ENCODE peak calls at places on chromosomes 16 and 17, in nine cellular contexts. One of them, this sample, is unnamed.

GRCh38 chr17:46007461-46007965 is 8.5 kb downstream of the STH start:
- DNase-seq in spleen: no peak
- DNase-seq in esophagus squamous epithelium: no peak
- DNase-seq in endothelial cell of umbilical vein: no peak
- DNase-seq in adrenal gland: no peak
- DNase-seq in H1: no peak
- DNase-seq in thyroid gland: no peak
- DNase-seq in tibial nerve: no peak
- DNase-seq in HepG2: no peak
- DNase-seq in this sample: no peak

GRCh38 chr16:19746561-19746960 is 28.5 kb downstream of the IQCK start:
- DNase-seq in endothelial cell of umbilical vein: peak; percentile 51
- DNase-seq in tibial nerve: no peak
- DNase-seq in spleen: no peak
- DNase-seq in esophagus squamous epithelium: no peak
- DNase-seq in H1: no peak
- DNase-seq in HepG2: no peak
- DNase-seq in thyroid gland: peak; percentile 36
- DNase-seq in adrenal gland: no peak
- DNase-seq in this sample: no peak

GRCh38 chr17:81569986-81570514 is 17.9 kb upstream of the FAAP100 start:
- DNase-seq in spleen: no peak
- DNase-seq in HepG2: no peak
- DNase-seq in adrenal gland: no peak
- DNase-seq in tibial nerve: no peak
- DNase-seq in thyroid gland: no peak
- DNase-seq in H1: no peak
- DNase-seq in esophagus squamous epithelium: no peak
- DNase-seq in endothelial cell of umbilical vein: no peak
- DNase-seq in this sample: no peak

GRCh38 chr17:71521724-71522123 is 599.1 kb upstream of the SOX9 start:
- DNase-seq in adrenal gland: no peak
- DNase-seq in endothelial cell of umbilical vein: no peak
- DNase-seq in spleen: no peak
- DNase-seq in thyroid gland: no peak
- DNase-seq in HepG2: no peak
- DNase-seq in tibial nerve: no peak
- DNase-seq in esophagus squamous epithelium: no peak
- DNase-seq in H1: no peak
- DNase-seq in this sample: no peak

GRCh38 chr16:72021043-72021442 is 12.5 kb downstream of the DHODH start:
- DNase-seq in esophagus squamous epithelium: no peak
- DNase-seq in spleen: peak; percentile 71
- DNase-seq in tibial nerve: no peak
- DNase-seq in H1: peak; percentile 33
- DNase-seq in endothelial cell of umbilical vein: no peak
- DNase-seq in adrenal gland: no peak
- DNase-seq in thyroid gland: no peak
- DNase-seq in HepG2: no peak
- DNase-seq in this sample: no peak

GRCh38 chr16:85104821-85105391 is 7.4 kb downstream of the CIBAR2 start:
- DNase-seq in spleen: peak; percentile 87
- DNase-seq in H1: no peak
- DNase-seq in esophagus squamous epithelium: no peak
- DNase-seq in thyroid gland: no peak
- DNase-seq in tibial nerve: no peak
- DNase-seq in adrenal gland: no peak
- DNase-seq in endothelial cell of umbilical vein: no peak
- DNase-seq in HepG2: no peak
- DNase-seq in this sample: peak; percentile 62

GRCh38 chr17:10631701-10632100 is 25.4 kb downstream of the MYH3 start:
- DNase-seq in thyroid gland: no peak
- DNase-seq in esophagus squamous epithelium: no peak
- DNase-seq in HepG2: no peak
- DNase-seq in adrenal gland: no peak
- DNase-seq in H1: no peak
- DNase-seq in spleen: peak; percentile 64
- DNase-seq in tibial nerve: no peak
- DNase-seq in endothelial cell of umbilical vein: no peak
- DNase-seq in this sample: no peak

GRCh38 chr17:8059131-8059530 is 20.3 kb downstream of the ALOX15B start:
- DNase-seq in thyroid gland: no peak
- DNase-seq in HepG2: no peak
- DNase-seq in esophagus squamous epithelium: no peak
- DNase-seq in tibial nerve: no peak
- DNase-seq in endothelial cell of umbilical vein: no peak
- DNase-seq in H1: no peak
- DNase-seq in spleen: peak; percentile 33
- DNase-seq in adrenal gland: no peak
- DNase-seq in this sample: no peak

GRCh38 chr17:40645291-40645690 is 2.3 kb downstream of the SMARCE1 start:
- DNase-seq in thyroid gland: no peak
- DNase-seq in tibial nerve: no peak
- DNase-seq in esophagus squamous epithelium: no peak
- DNase-seq in spleen: no peak
- DNase-seq in H1: no peak
- DNase-seq in HepG2: no peak
- DNase-seq in adrenal gland: no peak
- DNase-seq in endothelial cell of umbilical vein: no peak
- DNase-seq in this sample: no peak

GRCh38 chr17:40646791-40647548 is 648 bp downstream of the SMARCE1 start:
- DNase-seq in H1: no peak
- DNase-seq in tibial nerve: no peak
- DNase-seq in esophagus squamous epithelium: no peak
- DNase-seq in adrenal gland: peak; percentile 31
- DNase-seq in endothelial cell of umbilical vein: peak; percentile 66
- DNase-seq in thyroid gland: no peak
- DNase-seq in spleen: no peak
- DNase-seq in HepG2: peak; percentile 50
- DNase-seq in this sample: no peak

GRCh38 chr17:40647549-40648325 is at the start of gene SMARCE1:
- DNase-seq in adrenal gland: peak; percentile 75
- DNase-seq in spleen: peak; percentile 93
- DNase-seq in endothelial cell of umbilical vein: peak; percentile 83
- DNase-seq in tibial nerve: peak; percentile 35
- DNase-seq in esophagus squamous epithelium: no peak
- DNase-seq in thyroid gland: peak; percentile 80
- DNase-seq in HepG2: peak; percentile 66
- DNase-seq in H1: no peak
- DNase-seq in this sample: peak; percentile 86

GRCh38 chr17:40645932-40646331 is 1.7 kb downstream of the SMARCE1 start:
- DNase-seq in spleen: no peak
- DNase-seq in endothelial cell of umbilical vein: no peak
- DNase-seq in adrenal gland: no peak
- DNase-seq in HepG2: no peak
- DNase-seq in tibial nerve: no peak
- DNase-seq in H1: no peak
- DNase-seq in thyroid gland: no peak
- DNase-seq in esophagus squamous epithelium: no peak
- DNase-seq in this sample: no peak

GRCh38 chr17:40648326-40648968 is 829 bp upstream of the SMARCE1 start:
- DNase-seq in esophagus squamous epithelium: no peak
- DNase-seq in spleen: no peak
- DNase-seq in HepG2: peak; percentile 56
- DNase-seq in adrenal gland: peak; percentile 69
- DNase-seq in H1: no peak
- DNase-seq in endothelial cell of umbilical vein: peak; percentile 53
- DNase-seq in thyroid gland: no peak
- DNase-seq in tibial nerve: no peak
- DNase-seq in this sample: no peak
- TF ChIP-seq CTCF in esophagus squamous epithelium: no peak
- TF ChIP-seq CTCF in spleen: no peak
- TF ChIP-seq CTCF in HepG2: no peak
- TF ChIP-seq CTCF in adrenal gland: no peak
- TF ChIP-seq CTCF in H1: no peak
- TF ChIP-seq CTCF in endothelial cell of umbilical vein: no peak
- TF ChIP-seq CTCF in thyroid gland: no peak
- TF ChIP-seq CTCF in tibial nerve: no peak
- TF ChIP-seq CTCF in this sample: no peak

DNA sequence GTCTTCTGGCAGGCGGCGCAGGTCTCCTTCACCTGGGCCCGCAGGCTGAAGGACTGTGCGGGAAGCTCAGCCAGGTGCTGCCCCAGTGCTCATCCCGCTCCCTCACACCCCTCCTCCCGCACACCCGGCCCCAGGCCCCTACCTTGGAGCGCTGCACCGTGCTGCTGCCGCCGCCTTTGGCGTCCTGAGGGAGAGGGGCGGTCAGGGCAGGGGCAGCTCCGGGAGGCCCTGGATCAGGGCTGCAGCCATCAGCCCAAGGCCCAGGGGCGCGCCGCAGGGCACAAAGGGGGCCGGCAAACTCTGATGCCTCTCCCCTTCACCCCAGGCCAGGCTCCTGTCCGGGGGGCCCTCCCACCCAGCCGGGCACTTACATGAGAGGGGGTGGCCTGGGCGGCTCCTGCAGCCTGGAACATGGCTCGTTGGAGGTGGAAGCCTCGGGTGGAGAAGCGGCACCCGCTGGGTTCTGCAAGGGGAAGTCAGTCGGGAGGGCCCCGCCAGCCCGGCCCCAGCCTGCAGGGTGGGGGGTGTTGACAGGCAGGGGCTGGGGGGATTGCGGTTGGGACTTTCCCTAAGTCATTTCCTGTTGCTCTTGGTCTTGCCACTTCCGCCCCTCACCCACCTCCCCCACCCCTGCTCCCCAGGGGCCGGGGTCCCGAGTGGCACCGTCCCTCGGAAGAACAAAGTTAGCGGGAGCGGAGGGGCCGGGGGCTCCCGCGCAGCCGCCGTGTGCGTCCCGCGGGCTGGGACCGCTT is 863 bp downstream of the LIMD2 start:
- DNase-seq in tibial nerve: no peak
- DNase-seq in HepG2: peak; percentile 46
- DNase-seq in adrenal gland: peak; percentile 55
- DNase-seq in thyroid gland: no peak
- DNase-seq in spleen: peak; percentile 98
- DNase-seq in esophagus squamous epithelium: peak; percentile 68
- DNase-seq in H1: no peak
- DNase-seq in endothelial cell of umbilical vein: peak; percentile 56
- DNase-seq in this sample: peak; percentile 70
- TF ChIP-seq POLR2A in tibial nerve: no peak
- TF ChIP-seq POLR2A in HepG2: no peak
- TF ChIP-seq POLR2A in adrenal gland: no peak
- TF ChIP-seq POLR2A in thyroid gland: no peak
- TF ChIP-seq POLR2A in spleen: no peak
- TF ChIP-seq POLR2A in esophagus squamous epithelium: no peak
- TF ChIP-seq POLR2A in H1: peak; percentile 9
- TF ChIP-seq POLR2A in endothelial cell of umbilical vein: peak; percentile 25
- TF ChIP-seq POLR2A in this sample: no peak

DNA sequence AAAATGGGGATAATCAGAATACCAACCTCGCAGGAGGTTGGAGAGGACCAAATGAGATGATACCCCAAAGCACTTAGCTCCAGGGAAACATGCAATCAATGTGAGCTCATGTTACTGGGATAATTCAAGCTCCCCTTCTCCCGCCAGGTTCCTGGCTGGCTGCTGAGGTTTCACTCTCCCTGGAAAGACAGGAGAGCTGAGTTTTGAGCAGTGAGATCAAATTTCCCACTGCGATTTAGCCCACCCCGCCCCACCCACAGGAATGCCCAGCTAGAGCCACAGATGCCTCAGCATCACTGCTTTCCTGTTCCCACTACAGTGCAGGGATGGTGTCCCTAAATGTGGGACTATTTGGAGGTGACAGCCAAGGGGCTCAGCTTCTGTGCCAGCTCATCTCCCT is 56.7 kb downstream of the ZNF423 start:
- DNase-seq in H1: no peak
- DNase-seq in HepG2: no peak
- DNase-seq in adrenal gland: no peak
- DNase-seq in esophagus squamous epithelium: no peak
- DNase-seq in spleen: no peak
- DNase-seq in endothelial cell of umbilical vein: no peak
- DNase-seq in tibial nerve: no peak
- DNase-seq in thyroid gland: no peak
- DNase-seq in this sample: no peak
- H3K4me1 ChIP-seq in H1: peaks cover 9% of the 10 kb centered on the region
- H3K4me1 ChIP-seq in HepG2: no peaks in the 10 kb centered on the region
- H3K4me1 ChIP-seq in adrenal gland: no peaks in the 10 kb centered on the region
- H3K4me1 ChIP-seq in esophagus squamous epithelium: peaks cover 7% of the 10 kb centered on the region
- H3K4me1 ChIP-seq in spleen: no peaks in the 10 kb centered on the region
- H3K4me1 ChIP-seq in endothelial cell of umbilical vein: no peaks in the 10 kb centered on the region
- H3K4me1 ChIP-seq in tibial nerve: no peaks in the 10 kb centered on the region
- H3K4me1 ChIP-seq in thyroid gland: peaks cover 9% of the 10 kb centered on the region
- H3K4me1 ChIP-seq in this sample: no peaks in the 10 kb centered on the region

GRCh38 chr17:33925650-33926049 is 329.4 kb upstream of the CCL2 start:
- DNase-seq in adrenal gland: no peak
- DNase-seq in tibial nerve: no peak
- DNase-seq in spleen: no peak
- DNase-seq in thyroid gland: no peak
- DNase-seq in H1: no peak
- DNase-seq in esophagus squamous epithelium: no peak
- DNase-seq in endothelial cell of umbilical vein: no peak
- DNase-seq in HepG2: no peak
- DNase-seq in this sample: no peak

GRCh38 chr17:33922971-33923370 is 332.1 kb upstream of the CCL2 start:
- DNase-seq in adrenal gland: no peak
- DNase-seq in HepG2: no peak
- DNase-seq in spleen: no peak
- DNase-seq in tibial nerve: no peak
- DNase-seq in esophagus squamous epithelium: no peak
- DNase-seq in H1: no peak
- DNase-seq in thyroid gland: no peak
- DNase-seq in endothelial cell of umbilical vein: no peak
- DNase-seq in this sample: no peak

GRCh38 chr17:33924105-33924504 is 331.0 kb upstream of the CCL2 start:
- DNase-seq in endothelial cell of umbilical vein: no peak
- DNase-seq in esophagus squamous epithelium: no peak
- DNase-seq in tibial nerve: no peak
- DNase-seq in spleen: no peak
- DNase-seq in adrenal gland: no peak
- DNase-seq in HepG2: no peak
- DNase-seq in thyroid gland: no peak
- DNase-seq in H1: no peak
- DNase-seq in this sample: no peak

GRCh38 chr17:33929181-33929724 is 325.8 kb upstream of the CCL2 start:
- DNase-seq in HepG2: no peak
- DNase-seq in tibial nerve: no peak
- DNase-seq in adrenal gland: no peak
- DNase-seq in H1: peak; percentile 25
- DNase-seq in endothelial cell of umbilical vein: no peak
- DNase-seq in esophagus squamous epithelium: no peak
- DNase-seq in spleen: no peak
- DNase-seq in thyroid gland: no peak
- DNase-seq in this sample: no peak

GRCh38 chr17:33927732-33928133 is 327.4 kb upstream of the CCL2 start:
- DNase-seq in thyroid gland: no peak
- DNase-seq in spleen: no peak
- DNase-seq in adrenal gland: no peak
- DNase-seq in endothelial cell of umbilical vein: no peak
- DNase-seq in H1: no peak
- DNase-seq in esophagus squamous epithelium: no peak
- DNase-seq in tibial nerve: no peak
- DNase-seq in HepG2: no peak
- DNase-seq in this sample: no peak
- TF ChIP-seq CTCF in thyroid gland: no peak
- TF ChIP-seq CTCF in spleen: no peak
- TF ChIP-seq CTCF in adrenal gland: no peak
- TF ChIP-seq CTCF in endothelial cell of umbilical vein: no peak
- TF ChIP-seq CTCF in H1: peak; percentile 43
- TF ChIP-seq CTCF in esophagus squamous epithelium: peak; percentile 52
- TF ChIP-seq CTCF in tibial nerve: no peak
- TF ChIP-seq CTCF in HepG2: peak; percentile 19
- TF ChIP-seq CTCF in this sample: no peak